ENCODE peak calls at places on chromosomes 13 and 19, in five cellular contexts. U is T-helper 2 cell; O is T-helper 17 cell; I is activated T-cell treated with anti-CD3 and anti-CD28 coated beads, Interleukin-2, amount 50 U/mL, for 72 hours; E is uterus. Q is an unnamed sample.

GRCh38 chr19:48914181-48914580 is 14.1 kb downstream of the NUCB1 start:
- DNase-seq in U (no peak), O (no peak), I (no peak), E (no peak), Q (no peak)

GRCh38 chr19:8648240-8648639 is 17.8 kb downstream of the NFILZ start:
- DNase-seq in U (no peak), O (no peak), I (no peak), E (no peak), Q (no peak)

GRCh38 chr13:42486711-42487198 is 87.2 kb upstream of the TNFSF11 start:
- DNase-seq in U (peak; percentile 67), O (no peak), I (no peak), E (no peak), Q (no peak)

GRCh38 chr13:79108914-79109643 is 297.0 kb downstream of the RBM26 start:
- DNase-seq in U (no peak), O (no peak), I (no peak), E (no peak), Q (peak; percentile 26)

GRCh38 chr19:10881403-10882107 is 10.2 kb downstream of the CARM1 start:
- DNase-seq in U (no peak), O (no peak), I (no peak), E (no peak), Q (no peak)

GRCh38 chr13:44329909-44330545 is 43.6 kb upstream of the SERP2 start:
- DNase-seq in U (no peak), O (no peak), I (no peak), E (no peak), Q (no peak)

GRCh38 chr13:94339116-94339687 is 140.3 kb downstream of the DCT start:
- DNase-seq in U (no peak), O (no peak), I (no peak), E (no peak), Q (no peak)

GRCh38 chr19:10363789-10364281 is 16.5 kb downstream of the TYK2 start:
- DNase-seq in U (no peak), O (no peak), I (no peak), E (no peak), Q (no peak)

GRCh38 chr19:46975918-46976782 is 43.5 kb upstream of the NPAS1 start:
- DNase-seq in U (no peak), O (no peak), I (no peak), E (peak; percentile 90), Q (no peak)

GRCh38 chr19:19510432-19510831 is 4.9 kb downstream of the TSSK6 start:
- DNase-seq in U (no peak), O (no peak), I (no peak), E (no peak), Q (no peak)

GRCh38 chr13:102708211-102708610 is 13.4 kb upstream of the METTL21C start:
- DNase-seq in U (no peak), O (no peak), I (no peak), E (no peak), Q (no peak)

GRCh38 chr19:50978772-50979390 is 4.8 kb downstream of the KLK7 start:
- DNase-seq in U (no peak), O (no peak), I (no peak), E (no peak), Q (no peak)

GRCh38 chr19:30686252-30686762 is 314.1 kb downstream of the ZNF536 start:
- DNase-seq in U (no peak), O (no peak), I (no peak), E (no peak), Q (no peak)

GRCh38 chr13:40152145-40152544 is 496.7 kb downstream of the COG6 start:
- DNase-seq in U (no peak), O (no peak), I (no peak), E (no peak), Q (no peak)

GRCh38 chr19:45901432-45901903 is 945 bp downstream of the MYPOP start:
- DNase-seq in U (peak; percentile 72), O (peak; percentile 16), I (peak; percentile 57), E (peak; percentile 47), Q (no peak)

Q was measured in NCI-H1105.